ENCODE peak calls at places on chromosomes 4 and X, in five cellular contexts. O is IMR-90, Y is H9, Z is H1, F is neuronal stem cell. T is an unnamed sample.

GRCh38 chr4:88672987-88673386 is 24.6 kb downstream of the NAP1L5 start:
- DNase-seq in O (peak), Y (peak), Z (peak), F (no peak), T (peak)

GRCh38 chr4:83305187-83305586 is 20.6 kb upstream of the COQ2 start:
- DNase-seq in O (no peak), Y (no peak), Z (no peak), F (no peak), T (no peak)

GRCh38 chr4:41069268-41069667 is 145.1 kb downstream of the APBB2 start:
- DNase-seq in O (peak), Y (no peak), Z (no peak), F (no peak), T (no peak)

GRCh38 chr4:174398728-174399127 is 115.0 kb downstream of the CEP44 start:
- DNase-seq in O (peak), Y (no peak), Z (no peak), F (no peak), T (no peak)

GRCh38 chr4:70818921-70819320 is 20.8 kb downstream of the GRSF1 start:
- DNase-seq in O (no peak), Y (no peak), Z (no peak), F (no peak), T (no peak)

GRCh38 chr4:81839347-81840042 is 367.8 kb upstream of the RASGEF1B start:
- DNase-seq in O (no peak), Y (no peak), Z (no peak), F (no peak), T (no peak)

GRCh38 chr4:183563874-183564273 is 59.0 kb downstream of the ING2 start:
- DNase-seq in O (peak), Y (no peak), Z (no peak), F (no peak), T (peak)

GRCh38 chr4:38177035-38177791 is 217.0 kb downstream of the PTTG2 start:
- DNase-seq in O (peak), Y (no peak), Z (no peak), F (no peak), T (no peak)

GRCh38 chr4:122966201-122966600 is 43.8 kb upstream of the NUDT6 start:
- DNase-seq in O (no peak), Y (no peak), Z (no peak), F (no peak), T (no peak)

GRCh38 chr4:17197070-17197469 is 298.6 kb upstream of the LDB2 start:
- DNase-seq in O (no peak), Y (no peak), Z (no peak), F (no peak), T (no peak)
- H4K8ac ChIP-seq in O (no peak), Y (no peak), Z (no peak), F (no peak), T (no peak)

GRCh38 chr4:16233569-16234177 is 7.4 kb upstream of the TAPT1 start:
- DNase-seq in O (no peak), Y (no peak), Z (no peak), F (no peak), T (no peak)

GRCh38 chr4:16229604-16230003 is 3.3 kb upstream of the TAPT1 start:
- DNase-seq in O (no peak), Y (no peak), Z (no peak), F (no peak), T (no peak)

GRCh38 chr4:16230308-16230707 is 4.0 kb upstream of the TAPT1 start:
- DNase-seq in O (no peak), Y (no peak), Z (no peak), F (no peak), T (no peak)

GRCh38 chr4:16227462-16227868 is 1.2 kb upstream of the TAPT1 start:
- DNase-seq in O (peak), Y (no peak), Z (no peak), F (peak), T (peak)

GRCh38 chr4:16231570-16232252 is 5.4 kb upstream of the TAPT1 start:
- DNase-seq in O (no peak), Y (no peak), Z (no peak), F (no peak), T (no peak)
- H3K14ac ChIP-seq in O (no peak), Y (no peak), Z (no peak), F (no peak), T (no peak)

DNA sequence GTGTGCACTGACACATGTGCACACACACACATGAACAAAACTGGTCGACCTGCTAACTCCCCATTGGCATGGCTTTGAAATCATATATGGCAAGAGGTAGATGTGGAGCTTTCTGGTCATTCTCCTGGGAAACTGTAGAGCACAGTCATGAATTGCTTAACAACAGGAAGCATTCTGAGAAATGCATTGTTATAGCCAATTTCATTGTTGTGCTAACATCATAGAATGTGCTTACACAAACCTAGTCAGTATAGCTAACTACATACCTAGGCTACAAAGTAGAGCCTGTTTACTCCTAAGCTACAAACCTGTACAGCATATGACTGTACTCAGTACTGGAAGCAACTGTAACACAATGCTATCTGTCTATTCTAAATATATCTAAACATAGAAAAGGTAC is 134.2 kb upstream of the SH3RF1 start:
- DNase-seq in O (peak), Y (no peak), Z (peak), F (no peak), T (peak)
- H4K8ac ChIP-seq in O (no peak), Y (no peak), Z (no peak), F (no peak), T (no peak)

DNA sequence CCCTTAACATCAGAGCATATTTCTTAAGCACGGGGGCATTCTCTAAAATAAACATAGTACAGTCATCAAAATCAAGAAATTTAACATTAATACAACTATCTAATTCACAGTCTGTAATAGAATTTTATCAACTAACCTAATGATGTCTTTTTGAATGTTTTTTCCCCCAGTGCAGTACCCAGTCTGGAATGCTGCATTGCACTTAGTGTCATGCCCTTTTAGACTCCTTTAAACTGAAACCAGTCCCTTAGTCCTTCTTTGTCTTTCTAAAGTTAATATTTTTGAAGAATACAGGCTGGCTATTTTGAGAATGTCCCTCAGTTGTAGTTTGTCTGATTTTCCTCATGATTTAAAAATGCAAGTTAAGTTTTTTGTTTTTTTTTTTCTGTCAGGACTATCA is 9.5 kb downstream of the ENPEP start:
- DNase-seq in O (no peak), Y (no peak), Z (no peak), F (no peak), T (no peak)
- H3K14ac ChIP-seq in O (no peak), Y (no peak), Z (no peak), F (no peak), T (no peak)

GRCh38 chrX:29941292-29941691 is 274.1 kb upstream of the MAGEB2 start:
- DNase-seq in O (peak), Y (no peak), Z (no peak), F (no peak), T (peak)
- H4K8ac ChIP-seq in O (no peak), Y (no peak), Z (no peak), F (no peak), T (no peak)

T was measured in trophoblast cell.